ENCODE peak calls at places on chromosomes 6 and 20, in four cellular contexts. E is heart right ventricle, V is A549, C is epithelial cell of esophagus. G is an unnamed sample.

GRCh38 chr6:138499303-138499991 is at the start of gene NHSL1:
- DNase-seq in V (no peak), C (peak), E (no peak), G (peak)

GRCh38 chr6:88492824-88493223 is 326.7 kb upstream of the CNR1 start:
- DNase-seq in C (peak), E (no peak), V (peak), G (no peak)

GRCh38 chr6:22149081-22149480 is 147.8 kb downstream of the PRL start:
- DNase-seq in E (no peak), C (no peak), V (no peak), G (no peak)

GRCh38 chr6:10662742-10663141 is 31.7 kb downstream of the C6orf52 start:
- DNase-seq in C (no peak), V (no peak), E (no peak), G (no peak)

GRCh38 chr20:54865273-54865672 is 389.9 kb downstream of the DOK5 start:
- DNase-seq in V (no peak), E (no peak), C (no peak), G (no peak)

GRCh38 chr6:111057074-111057752 is 30.1 kb upstream of the SLC16A10 start:
- DNase-seq in C (peak), V (peak), E (no peak), G (peak)

GRCh38 chr6:36678488-36679042 is at the start of gene CDKN1A:
- DNase-seq in E (peak), V (peak), C (peak), G (peak)

GRCh38 chr6:109010703-109011102 is 83.9 kb downstream of the SESN1 start:
- DNase-seq in C (no peak), V (no peak), E (no peak), G (no peak)

GRCh38 chr6:45072673-45073072 is 255.5 kb upstream of the RUNX2 start:
- DNase-seq in V (no peak), E (no peak), C (no peak), G (no peak)

GRCh38 chr6:108677357-108677756 is 116.6 kb downstream of the FOXO3 start:
- DNase-seq in C (no peak), V (no peak), E (no peak), G (no peak)

GRCh38 chr6:36655073-36655847 is 23.3 kb upstream of the CDKN1A start:
- DNase-seq in E (no peak), V (no peak), C (no peak), G (no peak)

GRCh38 chr6:15392182-15392581 is 146.3 kb downstream of the JARID2 start:
- DNase-seq in C (no peak), E (no peak), V (no peak), G (no peak)

GRCh38 chr6:29758761-29759160 is 35.5 kb downstream of the HLA-F start:
- DNase-seq in C (no peak), V (no peak), E (no peak), G (no peak)

GRCh38 chr6:133837801-133838349 is 51.0 kb upstream of the TCF21 start:
- DNase-seq in E (peak), V (peak), C (peak), G (peak)

GRCh38 chr20:63056236-63057132 is 49.7 kb upstream of the BHLHE23 start:
- DNase-seq in C (no peak), E (peak), V (peak), G (peak)

GRCh38 chr20:58054744-58055373 is 173.6 kb downstream of the ANKRD60 start:
- DNase-seq in V (no peak), C (no peak), E (peak), G (no peak)

GRCh38 chr6:111154981-111155380 is 67.7 kb downstream of the SLC16A10 start:
- DNase-seq in C (peak), V (no peak), E (no peak), G (no peak)

GRCh38 chr6:157066781-157067491 is 256.4 kb downstream of the TMEM242 start:
- DNase-seq in E (no peak), V (no peak), C (no peak), G (no peak)

GRCh38 chr6:140360651-140361050 is 986.2 kb upstream of the CITED2 start:
- DNase-seq in V (no peak), C (no peak), E (no peak), G (no peak)

GRCh38 chr6:2213082-2213481 is 32.3 kb downstream of the GMDS start:
- DNase-seq in V (no peak), C (no peak), E (no peak), G (no peak)

GRCh38 chr6:151216812-151217211 is 23.0 kb upstream of the AKAP12 start:
- DNase-seq in C (peak), E (no peak), V (no peak), G (no peak)

GRCh38 chr6:25413506-25413905 is 134.3 kb downstream of the CARMIL1 start:
- DNase-seq in C (no peak), V (no peak), E (no peak), G (no peak)

GRCh38 chr20:539848-540247 is 3.7 kb downstream of the CSNK2A1 start:
- DNase-seq in C (peak), E (no peak), V (no peak), G (no peak)

GRCh38 chr6:11232968-11233626 is 629 bp upstream of the NEDD9 start:
- DNase-seq in E (no peak), V (no peak), C (no peak), G (no peak)

DNA sequence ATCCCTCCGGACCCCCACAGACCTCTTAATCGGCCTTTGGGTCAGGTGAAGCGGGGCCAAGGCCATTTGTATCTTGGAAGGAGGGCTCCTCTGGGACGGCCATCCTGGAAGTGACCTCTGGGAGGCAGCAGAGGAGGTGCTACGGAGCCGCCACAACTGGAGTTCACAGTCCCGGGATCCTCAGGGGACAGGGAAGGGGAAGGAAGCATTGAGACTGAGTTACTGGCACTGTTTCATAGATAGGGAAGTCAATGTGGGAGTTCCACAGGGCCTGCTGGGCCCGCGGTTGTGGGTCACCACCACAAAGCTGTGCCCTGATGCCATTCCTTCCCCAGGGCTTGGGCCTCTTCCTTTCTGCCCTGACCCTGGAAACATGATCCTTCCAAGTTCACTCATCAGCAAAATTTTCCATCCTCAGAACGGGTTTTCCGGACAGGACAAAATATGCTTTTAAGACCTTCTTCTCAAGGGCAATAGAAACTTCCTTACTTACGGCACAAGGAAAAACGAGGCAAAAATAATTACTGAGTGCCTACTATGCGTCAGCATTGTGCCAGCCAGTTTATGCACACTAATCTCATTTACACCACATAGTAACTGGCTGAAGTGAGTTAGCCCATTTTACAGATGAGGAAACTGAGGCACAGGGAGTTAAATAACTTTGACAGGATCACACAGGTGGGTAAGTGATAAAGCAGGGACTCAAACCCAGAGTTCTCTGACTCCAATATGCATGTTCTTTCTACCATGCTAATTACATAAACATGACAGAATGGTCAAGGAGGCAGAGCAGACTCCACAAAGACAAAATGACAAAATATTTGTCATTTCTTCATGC is 143.8 kb downstream of the UNC5CL start:
- DNase-seq in V (peak), C (peak), E (peak), G (no peak)
- TF ChIP-seq CTCF in V (peak), C (peak), E (peak), G (no peak)

GRCh38 chr20:33444797-33445560 is 1.4 kb upstream of the SNTA1 start:
- DNase-seq in C (peak), E (peak), V (peak), G (no peak)
- TF ChIP-seq CTCF in C (peak), E (no peak), V (peak), G (peak)

GRCh38 chr6:131949909-131950766 is 1.0 kb downstream of the CCN2 start:
- DNase-seq in V (peak), E (peak), C (peak), G (peak)
- TF ChIP-seq CTCF in V (peak), E (peak), C (peak), G (no peak)

GRCh38 chr6:164099535-164099982 is 685.0 kb downstream of the QKI start:
- DNase-seq in E (no peak), C (no peak), V (no peak), G (no peak)
- TF ChIP-seq CTCF in E (no peak), C (no peak), V (no peak), G (no peak)

GRCh38 chr20:53829086-53829703 is 235.6 kb upstream of the ZNF217 start:
- DNase-seq in E (no peak), V (peak), C (peak), G (no peak)
- TF ChIP-seq CTCF in E (no peak), V (no peak), C (no peak), G (no peak)

GRCh38 chr6:160221423-160221822 is 37.2 kb downstream of the SLC22A2 start:
- DNase-seq in E (no peak), V (peak), C (peak), G (no peak)
- TF ChIP-seq CTCF in E (no peak), V (peak), C (peak), G (no peak)

DNA sequence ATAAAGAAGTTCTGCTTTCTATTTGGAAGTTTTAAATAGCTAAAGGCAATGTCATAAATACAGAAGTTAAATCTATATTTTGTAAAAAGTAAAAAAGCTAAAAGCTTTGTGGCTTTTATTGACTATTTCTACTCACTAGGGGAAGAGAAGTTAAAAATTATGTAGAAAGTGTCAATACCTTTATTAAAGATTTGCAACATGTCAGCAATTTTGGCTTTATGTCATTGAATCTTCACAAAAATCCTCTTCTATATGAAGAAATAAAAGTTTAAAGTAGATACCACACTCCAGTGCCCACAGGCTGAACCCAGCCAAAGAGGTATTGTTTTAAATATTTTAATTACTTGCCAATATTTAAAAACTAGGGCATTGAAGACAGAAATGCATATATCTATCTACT is 160.6 kb upstream of the HSF2 start:
- DNase-seq in C (no peak), E (no peak), V (no peak), G (no peak)
- TF ChIP-seq CTCF in C (no peak), E (no peak), V (no peak), G (no peak)

DNA sequence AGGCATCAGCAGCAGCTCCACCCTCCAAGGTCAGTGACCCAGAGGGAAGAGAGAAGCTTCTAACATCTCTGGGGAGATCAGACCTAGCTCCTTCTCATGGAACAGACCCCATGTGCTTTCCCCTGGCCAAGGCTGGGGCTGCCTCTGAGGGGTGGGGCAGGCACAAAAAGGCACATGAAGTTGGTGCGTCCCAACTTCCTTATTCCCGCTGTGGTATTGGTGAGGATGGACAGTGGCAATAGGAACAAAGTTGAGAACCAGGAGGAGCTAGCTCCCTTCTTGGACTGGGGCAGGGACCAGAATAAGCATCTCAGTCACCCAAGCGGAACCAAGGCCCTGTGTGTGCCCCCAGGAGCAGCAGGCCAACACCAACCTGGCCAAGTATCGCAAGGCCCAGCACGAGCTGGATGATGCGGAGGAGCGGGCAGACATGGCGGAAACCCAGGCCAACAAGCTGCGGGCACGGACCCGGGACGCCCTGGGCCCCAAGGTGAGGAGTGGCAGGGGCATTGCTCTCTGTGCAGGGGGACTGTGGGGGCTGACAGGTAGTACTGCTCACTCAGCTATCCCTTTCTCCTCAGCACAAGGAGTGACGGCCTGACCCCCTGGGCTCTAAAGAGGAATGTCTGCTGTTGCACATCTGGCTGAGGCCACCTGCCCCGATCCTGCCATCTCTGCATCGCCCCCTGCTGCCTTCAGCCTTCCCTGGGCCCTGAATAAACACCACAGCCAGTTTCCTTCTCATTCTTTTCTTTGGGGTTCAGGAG is 46.1 kb downstream of the MYH7B start:
- DNase-seq in E (no peak), C (peak), V (no peak), G (no peak)
- TF ChIP-seq CTCF in E (no peak), C (peak), V (peak), G (no peak)